ENCODE peak calls at places on chromosomes 1 and 21, in eight cellular contexts. A, W, B, Y, O, T, Z and E are unnamed samples.

GRCh38 chr1:1089731-1090423 is 15.8 kb upstream of the RNF223 start:
- DNase-seq in Z (no peak), A (no peak), Y (peak), B (no peak), O (no peak), W (no peak), T (peak), E (peak)

GRCh38 chr1:109900489-109900888 is 10.2 kb upstream of the CSF1 start:
- DNase-seq in B (no peak), A (no peak), O (no peak), W (peak), Z (no peak), Y (no peak), T (no peak), E (no peak)

GRCh38 chr1:83747853-83748482 is 251.0 kb downstream of the TTLL7 start:
- DNase-seq in Y (no peak), T (no peak), O (no peak), B (no peak), Z (no peak), A (no peak), W (no peak), E (no peak)

GRCh38 chr1:32104127-32104526 is 3.7 kb upstream of the KPNA6 start:
- DNase-seq in W (no peak), O (no peak), Z (no peak), Y (no peak), T (no peak), B (no peak), A (no peak), E (no peak)

GRCh38 chr1:173413271-173413707 is 63.8 kb upstream of the PRDX6 start:
- DNase-seq in W (no peak), Z (no peak), Y (no peak), B (no peak), O (peak), A (no peak), T (no peak), E (no peak)

GRCh38 chr1:206565973-206566372 is 46.3 kb downstream of the EIF2D start:
- DNase-seq in W (no peak), O (no peak), A (no peak), B (no peak), Z (no peak), Y (no peak), T (no peak), E (no peak)

GRCh38 chr1:18997508-18997907 is 41.0 kb upstream of the IFFO2 start:
- DNase-seq in Z (no peak), O (no peak), Y (peak), T (no peak), W (no peak), A (no peak), B (no peak), E (no peak)

GRCh38 chr1:213934642-213935041 is 53.1 kb upstream of the PROX1 start:
- DNase-seq in T (no peak), W (peak), A (no peak), Z (peak), B (no peak), O (no peak), Y (no peak), E (no peak)

GRCh38 chr1:71502026-71502425 is 421.2 kb upstream of the ZRANB2 start:
- DNase-seq in T (no peak), W (no peak), Y (no peak), B (no peak), O (no peak), Z (no peak), A (no peak), E (no peak)

GRCh38 chr21:45266518-45267389 is 20.9 kb downstream of the POFUT2 start:
- DNase-seq in O (no peak), Z (no peak), T (peak), Y (peak), A (no peak), B (peak), W (no peak), E (peak)

GRCh38 chr1:224080082-224080774 is 33.7 kb upstream of the FBXO28 start:
- DNase-seq in B (no peak), O (no peak), Y (no peak), Z (peak), W (peak), T (no peak), A (no peak), E (no peak)

DNA sequence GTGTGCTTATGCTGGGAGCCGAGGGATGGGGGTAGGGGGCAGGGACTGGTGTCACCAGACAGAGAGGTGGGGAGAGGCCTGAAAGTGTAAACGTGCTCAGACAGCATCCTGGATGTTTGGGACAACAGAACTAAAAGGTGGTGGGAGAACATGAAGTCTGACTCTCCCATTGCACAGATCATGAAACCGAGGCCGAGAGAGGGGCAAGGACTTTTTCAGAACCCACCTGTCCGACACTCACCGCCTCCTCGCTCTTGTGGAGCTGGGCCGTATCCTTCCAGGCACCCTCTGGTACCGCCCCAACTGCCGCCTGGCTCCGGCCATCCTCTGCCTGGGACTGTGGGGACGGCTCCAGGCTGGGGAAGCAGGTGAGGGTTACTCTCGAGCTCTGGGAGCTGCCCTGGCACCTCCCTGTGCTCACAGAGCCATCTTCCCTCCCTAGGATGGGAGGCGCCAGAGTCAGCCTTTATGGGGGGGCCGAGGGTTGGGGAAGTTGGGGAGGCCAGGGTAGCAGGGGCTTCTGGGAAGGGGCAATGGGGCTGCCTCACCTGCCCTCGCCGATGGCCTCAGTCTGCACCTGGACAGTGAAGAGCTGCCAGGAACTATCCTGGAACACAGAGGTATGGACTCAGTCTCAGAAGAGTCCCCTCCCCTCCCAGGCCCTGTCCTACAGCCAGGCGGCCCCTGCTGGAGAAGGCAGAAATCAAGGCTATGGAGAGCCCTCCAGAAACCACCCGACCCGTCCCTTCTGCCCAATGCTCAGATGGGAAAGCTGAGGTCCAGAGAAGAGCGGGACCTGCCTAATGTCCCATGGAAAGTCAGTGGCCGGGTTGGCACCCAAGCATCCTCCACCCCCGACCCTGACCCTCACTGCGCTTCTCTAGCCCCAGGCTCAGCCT is 7.0 kb downstream of the ATP13A2 start:
- DNase-seq in O (no peak), A (no peak), B (no peak), W (no peak), T (no peak), Z (no peak), Y (no peak), E (no peak)
- TF ChIP-seq CTCF in O (peak), A (no peak), B (no peak), W (peak), T (peak), Z (no peak), Y (no peak), E (no peak)

DNA sequence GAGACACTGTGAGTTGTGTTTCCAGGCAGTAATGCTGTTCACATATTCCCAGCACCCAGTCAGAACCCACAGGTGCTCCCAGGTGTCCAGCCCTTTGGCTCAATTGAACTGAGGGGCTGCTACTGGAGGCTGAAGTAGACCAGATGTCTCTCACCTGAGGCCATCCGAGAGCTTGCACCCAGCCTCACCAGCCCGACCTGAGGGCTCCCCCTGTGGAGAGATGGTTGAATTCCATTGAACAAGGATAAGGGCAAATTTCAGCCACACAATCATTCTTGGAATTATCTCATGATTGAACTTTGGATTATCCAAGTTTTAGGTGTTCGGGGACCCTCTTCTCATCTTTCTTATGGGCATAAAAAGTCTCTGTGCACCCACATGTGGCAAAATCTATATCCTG is 52.1 kb downstream of the OBSCN start:
- DNase-seq in O (no peak), Z (no peak), A (no peak), T (no peak), Y (no peak), W (no peak), B (no peak), E (no peak)
- TF ChIP-seq CTCF in O (peak), Z (no peak), A (no peak), T (no peak), Y (no peak), W (peak), B (no peak), E (no peak)

GRCh38 chr1:245380790-245381535 is 226.2 kb downstream of the KIF26B start:
- DNase-seq in W (peak), Y (no peak), O (no peak), A (no peak), Z (no peak), T (no peak), B (no peak), E (no peak)
- TF ChIP-seq CTCF in W (peak), Y (peak), O (peak), A (peak), Z (no peak), T (peak), B (no peak), E (no peak)

DNA sequence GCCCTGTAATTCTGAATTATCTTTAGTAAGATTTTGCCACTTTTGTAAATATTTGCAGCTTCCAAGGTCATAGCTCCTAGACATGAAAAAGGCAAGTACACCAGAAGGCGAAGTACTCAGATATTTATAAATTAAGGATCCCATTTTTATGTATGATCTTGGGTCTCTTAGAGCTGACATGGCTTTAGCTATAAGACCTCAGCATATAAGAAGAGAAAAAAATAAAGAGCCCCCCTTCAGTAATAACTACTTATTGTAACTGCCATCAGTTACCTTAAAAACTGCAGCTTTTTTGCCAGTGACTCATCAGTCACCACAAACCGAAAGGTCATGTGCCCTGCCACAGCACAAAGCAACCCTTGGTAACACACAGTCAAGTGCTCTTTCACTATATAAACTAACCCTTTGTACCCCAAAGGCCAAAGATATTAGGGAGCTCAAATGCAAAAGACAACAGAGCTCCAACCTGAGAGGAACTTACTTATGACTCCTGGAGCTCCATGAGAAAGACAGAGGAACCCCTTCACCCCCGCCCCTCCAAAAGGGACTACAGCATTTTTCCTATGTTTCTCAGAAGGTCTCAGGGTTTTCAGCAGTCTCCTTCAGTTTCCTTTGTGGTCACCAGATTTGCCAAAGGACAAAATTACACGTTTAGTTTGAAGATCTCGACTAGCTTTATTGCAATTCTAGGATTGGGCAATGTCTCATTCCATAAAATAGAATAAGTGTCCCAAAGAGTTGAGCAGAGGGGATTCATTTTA is 219.8 kb upstream of the DUSP10 start:
- DNase-seq in Y (no peak), T (no peak), Z (peak), B (no peak), O (no peak), W (peak), A (no peak), E (no peak)
- TF ChIP-seq CTCF in Y (no peak), T (no peak), Z (no peak), B (no peak), O (no peak), W (no peak), A (no peak), E (no peak)

GRCh38 chr1:152348447-152348846 is 11.4 kb downstream of the FLG2 start:
- DNase-seq in B (no peak), A (no peak), Z (no peak), T (no peak), W (no peak), O (peak), Y (no peak), E (no peak)
- TF ChIP-seq CTCF in B (no peak), A (no peak), Z (no peak), T (no peak), W (peak), O (peak), Y (no peak), E (no peak)

DNA sequence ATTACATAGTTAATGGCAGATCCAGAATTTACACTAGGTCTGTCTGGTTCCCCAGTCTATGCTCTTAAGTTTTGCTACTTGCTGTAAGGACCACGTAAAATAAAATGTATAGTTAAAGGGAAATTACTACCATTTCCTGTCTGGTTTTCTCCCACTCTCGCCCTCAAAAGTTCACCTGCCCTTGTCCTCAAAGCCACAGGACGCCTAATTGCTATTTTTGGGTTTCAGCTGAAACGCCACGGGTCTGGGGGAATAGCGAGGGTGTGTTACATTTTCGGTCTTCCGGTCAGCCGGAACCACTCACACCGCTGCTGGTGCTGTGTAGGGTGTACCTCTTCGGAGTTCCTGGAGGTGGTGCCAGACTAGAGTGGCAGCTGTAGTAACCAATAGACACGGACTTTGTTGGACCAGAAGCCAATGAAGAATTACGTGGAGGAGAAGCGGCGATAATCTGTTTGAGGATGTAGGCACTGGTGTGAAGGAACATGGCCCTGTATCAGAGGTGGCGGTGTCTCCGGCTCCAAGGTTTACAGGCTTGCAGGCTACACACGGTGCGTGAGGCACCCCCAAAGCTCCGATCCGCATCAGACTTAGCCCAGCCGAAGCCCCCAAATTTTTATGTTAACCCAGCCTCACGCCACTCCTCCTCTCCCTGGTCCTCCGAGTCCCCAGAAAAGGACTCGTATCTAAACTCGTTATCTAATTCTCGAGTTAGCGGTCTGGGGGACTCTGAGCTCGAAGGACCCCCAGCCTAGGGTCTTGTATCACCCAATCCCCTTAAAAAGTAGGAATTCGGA is at the start of gene TARS2:
- DNase-seq in W (peak), T (peak), Y (peak), A (peak), O (peak), Z (peak), B (peak), E (peak)
- TF ChIP-seq CTCF in W (peak), T (peak), Y (peak), A (no peak), O (no peak), Z (peak), B (no peak), E (peak)